ENCODE peak calls at places on chromosomes 11 and 22, in six cellular contexts. Z is GM23338, N is endothelial cell, M is HL-60, G is IMR-90, C is upper lobe of right lung. I is an unnamed sample.

GRCh38 chr11:1631066-1631568 is 1.5 kb downstream of the KRTAP5-5 start:
- DNase-seq in Z (no peak), N (no peak), M (no peak), G (no peak), C (no peak), I (no peak)

GRCh38 chr11:123521001-123521400 is 90.9 kb downstream of the GRAMD1B start:
- DNase-seq in Z (no peak), N (no peak), M (no peak), G (no peak), C (no peak), I (no peak)

GRCh38 chr22:32686354-32686753 is 115.2 kb upstream of the TIMP3 start:
- DNase-seq in Z (no peak), N (no peak), M (no peak), G (peak; percentile 27), C (no peak), I (no peak)

GRCh38 chr22:42978453-42979103 is 36.4 kb downstream of the PACSIN2 start:
- DNase-seq in Z (no peak), N (no peak), M (no peak), G (peak; percentile 66), C (no peak), I (no peak)

GRCh38 chr22:37491106-37491505 is 4.9 kb upstream of the MFNG start:
- DNase-seq in Z (no peak), N (no peak), M (no peak), G (no peak), C (no peak), I (no peak)

GRCh38 chr11:6703247-6704063 is 20.3 kb upstream of the MRPL17 start:
- DNase-seq in Z (peak; percentile 78), N (peak; percentile 62), M (peak; percentile 51), G (peak; percentile 57), C (no peak), I (no peak)

GRCh38 chr22:50281957-50282356 is 11.8 kb upstream of the MAPK11 start:
- DNase-seq in Z (no peak), N (no peak), M (no peak), G (no peak), C (no peak), I (no peak)

GRCh38 chr11:46134540-46134939 is 13.3 kb upstream of the PHF21A start:
- DNase-seq in Z (peak; percentile 72), N (no peak), M (no peak), G (no peak), C (no peak), I (no peak)

GRCh38 chr11:13337986-13338436 is 60.4 kb downstream of the BMAL1 start:
- DNase-seq in Z (no peak), N (no peak), M (no peak), G (peak; percentile 78), C (no peak), I (no peak)

GRCh38 chr11:62687508-62688396 is 1.6 kb downstream of the LRRN4CL start:
- DNase-seq in Z (peak; percentile 85), N (no peak), M (no peak), G (no peak), C (no peak), I (no peak)

GRCh38 chr11:70530010-70530409 is 131.7 kb downstream of the CTTN start:
- DNase-seq in Z (no peak), N (no peak), M (no peak), G (no peak), C (no peak), I (no peak)

GRCh38 chr11:96314326-96315050 is 28.5 kb downstream of the MAML2 start:
- DNase-seq in Z (no peak), N (no peak), M (no peak), G (peak; percentile 72), C (no peak), I (no peak)

GRCh38 chr11:12235549-12235944 is 125.2 kb downstream of the MICAL2 start:
- DNase-seq in Z (no peak), N (no peak), M (no peak), G (peak; percentile 34), C (no peak), I (no peak)
- TF ChIP-seq CTCF in Z (no peak), N (no peak), M (no peak), G (peak; percentile 17), C (no peak), I (no peak)

DNA sequence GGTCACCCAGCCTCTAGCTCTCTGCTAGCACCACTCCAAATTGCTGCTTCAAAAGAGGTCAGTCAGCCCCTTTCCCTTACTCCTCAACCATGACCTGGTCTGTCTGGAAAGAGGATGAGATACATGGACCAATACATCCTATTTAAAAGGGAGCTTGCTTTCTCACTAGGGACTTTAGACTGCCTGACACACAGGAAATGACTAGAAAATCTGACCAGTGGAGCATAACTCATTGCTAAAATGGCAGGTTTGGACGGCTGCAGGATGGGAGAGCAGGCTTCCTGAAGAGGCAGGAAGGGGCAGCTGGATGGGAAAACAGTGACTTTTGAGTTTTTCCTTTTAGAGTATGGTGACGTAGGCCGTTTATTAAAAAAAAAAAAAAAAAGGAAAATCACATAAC is 25.3 kb downstream of the STIM1 start:
- DNase-seq in Z (no peak), N (no peak), M (no peak), G (peak; percentile 58), C (no peak), I (no peak)
- TF ChIP-seq CTCF in Z (no peak), N (no peak), M (no peak), G (no peak), C (no peak), I (no peak)

GRCh38 chr11:4643682-4644081 is at the start of gene OR51E1:
- DNase-seq in Z (no peak), N (no peak), M (no peak), G (no peak), C (no peak), I (no peak)
- TF ChIP-seq CTCF in Z (no peak), N (no peak), M (no peak), G (no peak), C (no peak), I (no peak)

GRCh38 chr22:30426395-30427353 is 1.1 kb downstream of the MTFP1 start:
- DNase-seq in Z (peak; percentile 95), N (peak; percentile 81), M (peak; percentile 62), G (peak; percentile 59), C (peak; percentile 93), I (peak; percentile 54)

GRCh38 chr22:30423959-30424380 is 1.6 kb upstream of the MTFP1 start:
- DNase-seq in Z (peak; percentile 100), N (peak; percentile 95), M (peak; percentile 99), G (peak; percentile 100), C (peak; percentile 98), I (peak; percentile 96)

GRCh38 chr22:30425616-30426394 is at the start of gene MTFP1:
- DNase-seq in Z (peak; percentile 95), N (peak; percentile 73), M (peak; percentile 66), G (peak; percentile 62), C (peak; percentile 84), I (peak; percentile 51)

GRCh38 chr22:30424471-30425326 is 869 bp upstream of the MTFP1 start:
- DNase-seq in Z (peak; percentile 48), N (no peak), M (peak; percentile 26), G (peak; percentile 28), C (no peak), I (no peak)

GRCh38 chr22:30425327-30425615 is 297 bp upstream of the MTFP1 start:
- DNase-seq in Z (no peak), N (no peak), M (peak; percentile 11), G (no peak), C (no peak), I (no peak)
- TF ChIP-seq CTCF in Z (no peak), N (no peak), M (no peak), G (no peak), C (no peak), I (no peak)

I was measured in progenitor cell of endocrine pancreas.